ENCODE peak calls at places on chromosomes 3 and 15, in four cellular contexts. X is tibial artery, Y is fibroblast of lung, B is astrocyte. T is an unnamed sample.

GRCh38 chr3:129121016-129121791 is 400 bp downstream of the RAB43 start:
- DNase-seq in X (no peak), Y (peak), B (no peak), T (no peak)

GRCh38 chr15:98927057-98927456 is 80.5 kb downstream of the PGPEP1L start:
- DNase-seq in X (no peak), Y (peak), B (no peak), T (no peak)

GRCh38 chr3:129003578-129004112 is 2.5 kb downstream of the EFCC1 start:
- DNase-seq in X (no peak), Y (no peak), B (no peak), T (peak)

GRCh38 chr3:184155644-184156521 is 706 bp downstream of the DVL3 start:
- DNase-seq in X (no peak), Y (peak), B (no peak), T (peak)

GRCh38 chr3:170425491-170426239 is 7.0 kb downstream of the CLDN11 start:
- DNase-seq in X (no peak), Y (no peak), B (no peak), T (no peak)

GRCh38 chr15:78162038-78162437 is 12.9 kb downstream of the IDH3A start:
- DNase-seq in X (no peak), Y (no peak), B (no peak), T (no peak)

GRCh38 chr3:127867986-127868385 is 45.7 kb upstream of the MGLL start:
- DNase-seq in X (no peak), Y (no peak), B (peak), T (no peak)

GRCh38 chr3:177679568-177680441 is 482.5 kb upstream of the TBL1XR1 start:
- DNase-seq in X (peak), Y (no peak), B (peak), T (peak)

GRCh38 chr15:42152921-42153680 is 3.3 kb downstream of the PLA2G4F start:
- DNase-seq in X (no peak), Y (no peak), B (no peak), T (no peak)

GRCh38 chr3:160774172-160774571 is 18.1 kb downstream of the PPM1L start:
- DNase-seq in X (no peak), Y (no peak), B (no peak), T (no peak)

GRCh38 chr3:10339376-10339955 is 18.6 kb upstream of the SEC13 start:
- DNase-seq in X (no peak), Y (no peak), B (no peak), T (no peak)

GRCh38 chr15:76614725-76615124 is 278.2 kb downstream of the ISL2 start:
- DNase-seq in X (no peak), Y (no peak), B (no peak), T (no peak)

GRCh38 chr3:64932016-64932518 is 244.3 kb upstream of the ADAMTS9 start:
- DNase-seq in X (no peak), Y (no peak), B (no peak), T (no peak)

GRCh38 chr15:64246364-64247189 is 83.8 kb upstream of the PPIB start:
- DNase-seq in X (no peak), Y (peak), B (peak), T (peak)

GRCh38 chr3:73745429-73746247 is 120.9 kb upstream of the PDZRN3 start:
- DNase-seq in X (no peak), Y (peak), B (no peak), T (no peak)

GRCh38 chr15:68818088-68818670 is 2.5 kb downstream of the ANP32A start:
- DNase-seq in X (peak), Y (peak), B (peak), T (peak)

GRCh38 chr3:161305095-161305991 is 66.0 kb downstream of the SPTSSB start:
- DNase-seq in X (no peak), Y (peak), B (no peak), T (peak)

GRCh38 chr3:71317749-71318458 is 265.6 kb downstream of the FOXP1 start:
- DNase-seq in X (no peak), Y (peak), B (peak), T (no peak)

GRCh38 chr15:20345401-20345958 is 196.1 kb downstream of the GOLGA6L6 start:
- DNase-seq in X (no peak), Y (no peak), B (no peak), T (no peak)

GRCh38 chr3:135908225-135908624 is 57.3 kb upstream of the PPP2R3A start:
- DNase-seq in X (no peak), Y (no peak), B (no peak), T (peak)

GRCh38 chr3:52704611-52705437 is 767 bp downstream of the GLT8D1 start:
- DNase-seq in X (no peak), Y (peak), B (peak), T (peak)

GRCh38 chr15:65192016-65192415 is 6.9 kb upstream of the CLPX start:
- DNase-seq in X (no peak), Y (peak), B (no peak), T (no peak)

GRCh38 chr3:87228316-87228715 is 1.2 kb downstream of the CHMP2B start:
- DNase-seq in X (no peak), Y (peak), B (peak), T (peak)

GRCh38 chr15:75143738-75144334 is 57.8 kb upstream of the C15orf39 start:
- DNase-seq in X (no peak), Y (no peak), B (no peak), T (no peak)

GRCh38 chr15:69697913-69698312 is 245.3 kb downstream of the RPLP1 start:
- DNase-seq in X (peak), Y (no peak), B (no peak), T (no peak)

GRCh38 chr3:155960060-155960459 is 89.6 kb downstream of the GMPS start:
- DNase-seq in X (no peak), Y (peak), B (no peak), T (no peak)

GRCh38 chr15:56160966-56161365 is 82.7 kb downstream of the RFX7 start:
- DNase-seq in X (no peak), Y (peak), B (no peak), T (no peak)

GRCh38 chr3:15800327-15800726 is 2.5 kb upstream of the ANKRD28 start:
- DNase-seq in X (no peak), Y (no peak), B (no peak), T (no peak)

GRCh38 chr15:95598456-95598855 is 732.0 kb upstream of the NR2F2 start:
- DNase-seq in X (no peak), Y (no peak), B (no peak), T (no peak)

GRCh38 chr3:115100172-115100571 is 46.9 kb downstream of the ZBTB20 start:
- DNase-seq in X (no peak), Y (peak), B (peak), T (peak)

GRCh38 chr3:37072892-37073291 is 79.6 kb downstream of the MLH1 start:
- DNase-seq in X (no peak), Y (peak), B (peak), T (peak)

GRCh38 chr15:83365370-83365938 is 81.0 kb upstream of the BNC1 start:
- DNase-seq in X (peak), Y (peak), B (peak), T (peak)

GRCh38 chr3:111246967-111247760 is 175.5 kb downstream of the NECTIN3 start:
- DNase-seq in X (no peak), Y (peak), B (peak), T (peak)

GRCh38 chr3:111253733-111254132 is 182.1 kb downstream of the NECTIN3 start:
- DNase-seq in X (no peak), Y (no peak), B (no peak), T (no peak)

GRCh38 chr3:111248406-111248805 is 176.8 kb downstream of the NECTIN3 start:
- DNase-seq in X (no peak), Y (no peak), B (no peak), T (no peak)

GRCh38 chr3:111249421-111249820 is 177.8 kb downstream of the NECTIN3 start:
- DNase-seq in X (no peak), Y (no peak), B (no peak), T (no peak)

DNA sequence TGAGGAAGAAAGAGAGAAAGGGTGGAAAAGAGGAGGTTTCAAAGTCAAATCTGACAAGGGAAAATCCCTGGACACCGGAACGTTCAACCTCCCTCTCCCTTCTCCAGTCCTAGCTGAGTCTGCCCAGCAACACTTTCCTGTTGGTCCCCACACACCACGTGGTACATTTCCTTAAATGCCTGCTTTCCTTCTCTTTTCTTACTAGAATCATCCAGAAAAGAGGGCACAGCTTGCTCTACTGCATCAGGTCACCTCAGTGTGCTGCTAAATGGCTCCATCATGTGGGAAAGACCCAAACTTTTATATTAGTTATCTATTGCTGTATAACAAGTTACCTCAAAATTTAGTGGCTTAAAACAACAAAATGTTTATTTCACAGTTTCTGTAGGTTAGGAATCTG is 181.2 kb downstream of the NECTIN3 start:
- DNase-seq in X (no peak), Y (peak), B (peak), T (peak)
- TF ChIP-seq CTCF in X (no peak), Y (no peak), B (no peak), T (no peak)

GRCh38 chr15:100520132-100520921 is 8.4 kb downstream of the CERS3 start:
- DNase-seq in X (no peak), Y (no peak), B (no peak), T (no peak)

GRCh38 chr15:100528833-100529428 is at the start of gene CERS3:
- DNase-seq in X (no peak), Y (no peak), B (no peak), T (no peak)

GRCh38 chr15:100529556-100529955 is 806 bp upstream of the CERS3 start:
- DNase-seq in X (no peak), Y (no peak), B (no peak), T (no peak)

GRCh38 chr15:100521907-100522306 is 6.8 kb downstream of the CERS3 start:
- DNase-seq in X (no peak), Y (no peak), B (no peak), T (no peak)

GRCh38 chr15:100525894-100526512 is 2.7 kb downstream of the CERS3 start:
- DNase-seq in X (peak), Y (no peak), B (no peak), T (no peak)
- TF ChIP-seq CTCF in X (no peak), Y (no peak), B (no peak), T (no peak)

GRCh38 chr15:60275624-60276023 is 122.2 kb downstream of the ANXA2 start:
- DNase-seq in X (no peak), Y (no peak), B (no peak), T (no peak)

GRCh38 chr15:60272623-60273022 is 125.2 kb downstream of the ANXA2 start:
- DNase-seq in X (no peak), Y (no peak), B (no peak), T (no peak)
- TF ChIP-seq CTCF in X (no peak), Y (no peak), B (no peak), T (no peak)

DNA sequence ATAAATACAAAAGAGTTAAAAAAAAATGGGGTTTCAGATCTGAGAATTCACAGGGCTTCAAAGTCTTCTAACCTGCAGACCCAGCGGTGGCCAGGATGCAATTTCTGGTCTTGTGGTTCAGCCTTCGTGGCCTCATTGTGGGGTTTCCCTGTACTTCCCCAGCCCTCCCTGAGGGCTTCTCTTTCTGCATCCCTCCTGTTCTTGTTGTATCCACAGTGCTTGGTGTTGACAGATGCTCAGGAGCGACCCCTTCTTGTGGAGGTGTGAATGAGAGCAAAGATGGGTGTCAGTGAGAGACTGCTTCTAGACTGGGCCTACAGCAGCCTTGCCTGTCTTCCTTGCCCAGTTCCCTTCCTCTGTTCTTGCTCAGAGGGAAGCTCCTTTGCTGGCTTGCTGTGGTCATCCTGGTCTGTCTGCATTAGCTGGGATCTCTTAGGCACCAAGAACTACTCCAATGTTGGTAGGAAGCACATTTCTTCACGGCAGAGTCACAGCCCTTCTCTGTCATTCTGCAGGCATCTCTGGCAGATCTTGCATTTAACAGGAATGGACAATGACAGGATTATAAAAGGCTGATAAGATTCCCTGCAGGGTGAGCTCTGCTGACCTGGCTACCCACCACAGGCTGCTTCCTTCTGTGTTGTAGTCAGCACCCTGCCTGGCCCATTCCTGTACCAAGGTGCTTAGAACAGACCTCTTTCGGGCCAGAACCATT is 317.8 kb upstream of the C2CD4B start:
- DNase-seq in X (no peak), Y (no peak), B (peak), T (peak)
- TF ChIP-seq CTCF in X (no peak), Y (no peak), B (no peak), T (no peak)

GRCh38 chr3:5057217-5057616 is 64.9 kb upstream of the ARL8B start:
- DNase-seq in X (no peak), Y (no peak), B (peak), T (no peak)

GRCh38 chr3:5058463-5058862 is 63.6 kb upstream of the ARL8B start:
- DNase-seq in X (no peak), Y (peak), B (peak), T (peak)

GRCh38 chr3:5055352-5056004 is 66.6 kb upstream of the ARL8B start:
- DNase-seq in X (no peak), Y (no peak), B (no peak), T (no peak)

GRCh38 chr3:5056005-5056391 is 66.1 kb upstream of the ARL8B start:
- DNase-seq in X (no peak), Y (no peak), B (peak), T (no peak)

GRCh38 chr3:5057857-5058324 is 64.2 kb upstream of the ARL8B start:
- DNase-seq in X (peak), Y (peak), B (peak), T (peak)
- TF ChIP-seq CTCF in X (peak), Y (peak), B (peak), T (peak)

GRCh38 chr3:134378384-134378783 is 4.1 kb upstream of the AMOTL2 start:
- DNase-seq in X (no peak), Y (peak), B (no peak), T (peak)
- TF ChIP-seq CTCF in X (no peak), Y (peak), B (no peak), T (no peak)

GRCh38 chr3:187150599-187150998 is 11.3 kb upstream of the RPL39L start:
- DNase-seq in X (peak), Y (no peak), B (no peak), T (no peak)
- TF ChIP-seq CTCF in X (no peak), Y (no peak), B (no peak), T (no peak)

GRCh38 chr3:158532099-158532734 is 38.8 kb upstream of the MLF1 start:
- DNase-seq in X (no peak), Y (peak), B (peak), T (peak)
- TF ChIP-seq CTCF in X (peak), Y (peak), B (peak), T (peak)

T was measured in MCF 10A.